ENCODE peak calls at places on chromosomes 4 and X, in nine cellular contexts. Q is NCI-H1694; K is nephron progenitor cell; I is activated CD4-positive, alpha-beta T cell treated with anti-CD3 and anti-CD28 coated beads, Interleukin-2, amount 10 ng/mL, durations not matched to agents 7 days and 5 days; E is CD8-positive, alpha-beta memory T cell; V is coronary artery; J is heart left ventricle; C is activated CD8-positive, alpha-beta memory T cell treated with anti-CD3 and anti-CD28 coated beads for 24 hours; R is iris pigment epithelial cell. A is an unnamed sample.

GRCh38 chr4:1221155-1221870 is 27.6 kb downstream of the CTBP1 start:
- DNase-seq in Q (no peak), K (no peak), I (no peak), E (no peak), V (no peak), J (no peak), C (no peak), R (no peak), A (no peak)

GRCh38 chr4:121380448-121381147 is at the start of gene QRFPR:
- DNase-seq in Q (no peak), K (peak; percentile 60), I (no peak), E (no peak), V (no peak), J (peak; percentile 64), C (no peak), R (peak; percentile 7), A (no peak)

GRCh38 chr4:80806472-80806871 is 224.0 kb upstream of the BMP3 start:
- DNase-seq in Q (no peak), K (no peak), I (no peak), E (no peak), V (no peak), J (no peak), C (no peak), R (no peak), A (no peak)

GRCh38 chr4:123659759-123660158 is 263.2 kb downstream of the SPRY1 start:
- DNase-seq in Q (no peak), K (no peak), I (no peak), E (no peak), V (no peak), J (no peak), C (no peak), R (no peak), A (no peak)

GRCh38 chrX:39125834-39126233 is 324.6 kb downstream of the MID1IP1 start:
- DNase-seq in Q (no peak), K (no peak), I (no peak), E (no peak), V (no peak), J (no peak), C (no peak), R (no peak), A (no peak)

GRCh38 chrX:30652527-30653414 is 452 bp upstream of the GK start:
- DNase-seq in Q (no peak), K (peak; percentile 99), I (peak; percentile 91), E (peak; percentile 93), V (peak; percentile 95), J (peak; percentile 95), C (peak; percentile 94), R (peak; percentile 90), A (peak; percentile 90)

GRCh38 chr4:173935622-173936405 is 347.7 kb downstream of the FBXO8 start:
- DNase-seq in Q (no peak), K (no peak), I (no peak), E (no peak), V (no peak), J (no peak), C (no peak), R (peak; percentile 91), A (no peak)

GRCh38 chr4:88275516-88275915 is 8.8 kb downstream of the PPM1K start:
- DNase-seq in Q (no peak), K (no peak), I (no peak), E (no peak), V (no peak), J (no peak), C (no peak), R (peak; percentile 15), A (no peak)

GRCh38 chrX:78119521-78120227 is 15.6 kb downstream of the PGK1 start:
- DNase-seq in Q (no peak), K (no peak), I (no peak), E (no peak), V (no peak), J (no peak), C (no peak), R (no peak), A (peak; percentile 24)

GRCh38 chr4:6221851-6222760 is 21.8 kb upstream of the JAKMIP1 start:
- DNase-seq in Q (no peak), K (peak; percentile 83), I (no peak), E (peak; percentile 57), V (peak; percentile 36), J (no peak), C (peak; percentile 64), R (peak; percentile 31), A (peak; percentile 78)

GRCh38 chr4:14842964-14843630 is 159.2 kb upstream of the CPEB2 start:
- DNase-seq in Q (no peak), K (no peak), I (no peak), E (no peak), V (no peak), J (no peak), C (no peak), R (no peak), A (no peak)

GRCh38 chr4:575281-576141 is 584 bp downstream of the TMEM271 start:
- DNase-seq in Q (no peak), K (peak; percentile 89), I (no peak), E (no peak), V (no peak), J (no peak), C (peak; percentile 68), R (peak; percentile 73), A (no peak)

GRCh38 chrX:135302269-135302873 is 6.9 kb upstream of the ETDC start:
- DNase-seq in Q (no peak), K (no peak), I (no peak), E (no peak), V (no peak), J (no peak), C (no peak), R (no peak), A (no peak)

GRCh38 chr4:7427326-7428260 is 7.1 kb downstream of the PSAPL1 start:
- DNase-seq in Q (no peak), K (no peak), I (no peak), E (peak; percentile 10), V (peak; percentile 59), J (peak; percentile 17), C (no peak), R (no peak), A (no peak)

GRCh38 chrX:54921427-54922021 is 900 bp downstream of the TRO start:
- DNase-seq in Q (peak; percentile 77), K (peak; percentile 82), I (peak; percentile 53), E (peak; percentile 70), V (no peak), J (peak; percentile 69), C (peak; percentile 78), R (peak; percentile 48), A (peak; percentile 78)

GRCh38 chr4:119300388-119301131 is 21.4 kb downstream of the FABP2 start:
- DNase-seq in Q (no peak), K (peak; percentile 92), I (peak; percentile 93), E (peak; percentile 92), V (peak; percentile 96), J (peak; percentile 96), C (peak; percentile 95), R (peak; percentile 93), A (peak; percentile 84)

GRCh38 chr4:4386736-4387392 is at the start of gene NSG1:
- DNase-seq in Q (no peak), K (peak; percentile 78), I (peak; percentile 52), E (peak; percentile 70), V (no peak), J (no peak), C (peak; percentile 65), R (peak; percentile 41), A (peak; percentile 50)

GRCh38 chrX:149939271-149940014 is 1.2 kb upstream of the EOLA2 start:
- DNase-seq in Q (peak; percentile 94), K (peak; percentile 93), I (peak; percentile 88), E (peak; percentile 93), V (peak; percentile 96), J (peak; percentile 96), C (peak; percentile 89), R (peak; percentile 90), A (peak; percentile 87)

GRCh38 chr4:70778888-70779422 is 57.2 kb downstream of the RUFY3 start:
- DNase-seq in Q (no peak), K (no peak), I (no peak), E (no peak), V (no peak), J (no peak), C (no peak), R (peak; percentile 95), A (no peak)

GRCh38 chr4:180538384-180539052 is 1704.7 kb upstream of the TENM3 start:
- DNase-seq in Q (no peak), K (no peak), I (no peak), E (no peak), V (no peak), J (no peak), C (no peak), R (no peak), A (no peak)

GRCh38 chr4:56646341-56646740 is 34.8 kb downstream of the HOPX start:
- DNase-seq in Q (no peak), K (no peak), I (no peak), E (no peak), V (no peak), J (no peak), C (no peak), R (no peak), A (no peak)

GRCh38 chr4:54971474-54971950 is 153.9 kb downstream of the KDR start:
- DNase-seq in Q (peak; percentile 17), K (peak; percentile 27), I (peak; percentile 10), E (no peak), V (no peak), J (no peak), C (no peak), R (peak; percentile 55), A (peak; percentile 30)

GRCh38 chrX:10190367-10190766 is 33.6 kb downstream of the CLCN4 start:
- DNase-seq in Q (peak; percentile 47), K (peak; percentile 14), I (no peak), E (no peak), V (no peak), J (no peak), C (no peak), R (peak; percentile 82), A (peak; percentile 71)

GRCh38 chrX:3177851-3178250 is 136.6 kb downstream of the ARSF start:
- DNase-seq in Q (no peak), K (no peak), I (no peak), E (no peak), V (no peak), J (no peak), C (no peak), R (peak; percentile 44), A (no peak)

GRCh38 chr4:56684320-56684719 is 3.2 kb upstream of the HOPX start:
- DNase-seq in Q (peak; percentile 34), K (no peak), I (no peak), E (no peak), V (no peak), J (no peak), C (no peak), R (peak; percentile 32), A (no peak)

GRCh38 chr4:182085051-182085480 is 158.1 kb upstream of the TENM3 start:
- DNase-seq in Q (no peak), K (no peak), I (no peak), E (no peak), V (no peak), J (no peak), C (no peak), R (peak; percentile 32), A (no peak)

GRCh38 chrX:2423293-2423692 is 77.5 kb downstream of the DHRSX start:
- DNase-seq in Q (no peak), K (no peak), I (no peak), E (no peak), V (no peak), J (no peak), C (no peak), R (peak; percentile 49), A (no peak)

GRCh38 chrX:30793075-30793766 is 95.8 kb downstream of the TAB3 start:
- DNase-seq in Q (no peak), K (no peak), I (no peak), E (no peak), V (no peak), J (no peak), C (no peak), R (no peak), A (no peak)

GRCh38 chrX:3638280-3638873 is 75.1 kb downstream of the PRKX start:
- DNase-seq in Q (peak; percentile 43), K (peak; percentile 74), I (peak; percentile 41), E (no peak), V (no peak), J (no peak), C (peak; percentile 63), R (peak; percentile 44), A (peak; percentile 26)

GRCh38 chr4:170853422-170854021 is 763.8 kb upstream of the AADAT start:
- DNase-seq in Q (peak; percentile 0), K (peak; percentile 72), I (peak; percentile 7), E (no peak), V (no peak), J (peak; percentile 24), C (no peak), R (peak; percentile 31), A (peak; percentile 15)

GRCh38 chr4:88320780-88321373 is 36.5 kb upstream of the PPM1K start:
- DNase-seq in Q (no peak), K (no peak), I (peak; percentile 50), E (no peak), V (no peak), J (peak; percentile 31), C (peak; percentile 61), R (peak; percentile 71), A (no peak)

A was measured in cerebellar cortex.